ENCODE peak calls at places on chromosomes 7 and 10, in eight cellular contexts. One of them, this sample, is unnamed.

GRCh38 chr10:90985301-90985700 is 64.4 kb upstream of the ANKRD1 start:
- DNase-seq in tibial nerve: no peak
- DNase-seq in sigmoid colon: no peak
- DNase-seq in Peyer's patch: no peak
- DNase-seq in uterus: no peak
- DNase-seq in esophagus squamous epithelium: no peak
- DNase-seq in heart left ventricle: no peak
- DNase-seq in GM12878: no peak
- DNase-seq in this sample: no peak

GRCh38 chr7:139618482-139619366 is 95.2 kb downstream of the CLEC2L start:
- DNase-seq in heart left ventricle: no peak
- DNase-seq in GM12878: no peak
- DNase-seq in sigmoid colon: no peak
- DNase-seq in esophagus squamous epithelium: no peak
- DNase-seq in Peyer's patch: peak; percentile 32
- DNase-seq in uterus: peak; percentile 31
- DNase-seq in tibial nerve: peak; percentile 49
- DNase-seq in this sample: no peak

GRCh38 chr10:127071126-127071525 is 125.3 kb downstream of the INSYN2A start:
- DNase-seq in Peyer's patch: no peak
- DNase-seq in esophagus squamous epithelium: no peak
- DNase-seq in heart left ventricle: no peak
- DNase-seq in GM12878: no peak
- DNase-seq in sigmoid colon: no peak
- DNase-seq in uterus: no peak
- DNase-seq in tibial nerve: no peak
- DNase-seq in this sample: no peak

GRCh38 chr10:13943735-13944398 is 357.1 kb downstream of the PRPF18 start:
- DNase-seq in uterus: no peak
- DNase-seq in Peyer's patch: no peak
- DNase-seq in tibial nerve: no peak
- DNase-seq in heart left ventricle: no peak
- DNase-seq in esophagus squamous epithelium: no peak
- DNase-seq in GM12878: no peak
- DNase-seq in sigmoid colon: no peak
- DNase-seq in this sample: no peak

GRCh38 chr7:74030861-74031260 is 2.9 kb downstream of the ELN start:
- DNase-seq in uterus: no peak
- DNase-seq in tibial nerve: no peak
- DNase-seq in sigmoid colon: no peak
- DNase-seq in GM12878: no peak
- DNase-seq in esophagus squamous epithelium: no peak
- DNase-seq in Peyer's patch: no peak
- DNase-seq in heart left ventricle: no peak
- DNase-seq in this sample: no peak

GRCh38 chr7:36315309-36315948 is 74.2 kb upstream of the ANLN start:
- DNase-seq in uterus: no peak
- DNase-seq in Peyer's patch: no peak
- DNase-seq in GM12878: no peak
- DNase-seq in sigmoid colon: no peak
- DNase-seq in heart left ventricle: no peak
- DNase-seq in esophagus squamous epithelium: no peak
- DNase-seq in tibial nerve: no peak
- DNase-seq in this sample: no peak

GRCh38 chr7:106693659-106694353 is 32.8 kb upstream of the CCDC71L start:
- DNase-seq in esophagus squamous epithelium: no peak
- DNase-seq in sigmoid colon: no peak
- DNase-seq in uterus: no peak
- DNase-seq in tibial nerve: no peak
- DNase-seq in Peyer's patch: no peak
- DNase-seq in heart left ventricle: no peak
- DNase-seq in GM12878: no peak
- DNase-seq in this sample: no peak

GRCh38 chr10:102484021-102484420 is 18.5 kb downstream of the ACTR1A start:
- DNase-seq in uterus: no peak
- DNase-seq in tibial nerve: no peak
- DNase-seq in GM12878: no peak
- DNase-seq in sigmoid colon: no peak
- DNase-seq in Peyer's patch: no peak
- DNase-seq in esophagus squamous epithelium: no peak
- DNase-seq in heart left ventricle: no peak
- DNase-seq in this sample: no peak

GRCh38 chr10:89644691-89644966 is 413 bp downstream of the PANK1 start:
- DNase-seq in GM12878: no peak
- DNase-seq in esophagus squamous epithelium: no peak
- DNase-seq in sigmoid colon: no peak
- DNase-seq in uterus: no peak
- DNase-seq in tibial nerve: no peak
- DNase-seq in Peyer's patch: peak; percentile 27
- DNase-seq in heart left ventricle: peak; percentile 45
- DNase-seq in this sample: no peak

GRCh38 chr10:33566001-33566400 is 231.5 kb upstream of the NRP1 start:
- DNase-seq in esophagus squamous epithelium: no peak
- DNase-seq in GM12878: no peak
- DNase-seq in heart left ventricle: no peak
- DNase-seq in tibial nerve: no peak
- DNase-seq in Peyer's patch: no peak
- DNase-seq in uterus: no peak
- DNase-seq in sigmoid colon: no peak
- DNase-seq in this sample: no peak

GRCh38 chr7:150959739-150960734 is 18.1 kb downstream of the KCNH2 start:
- DNase-seq in GM12878: no peak
- DNase-seq in uterus: no peak
- DNase-seq in Peyer's patch: no peak
- DNase-seq in tibial nerve: no peak
- DNase-seq in heart left ventricle: no peak
- DNase-seq in esophagus squamous epithelium: no peak
- DNase-seq in sigmoid colon: no peak
- DNase-seq in this sample: no peak

GRCh38 chr7:49174396-49174795 is 250.0 kb downstream of the CDC14C start:
- DNase-seq in sigmoid colon: no peak
- DNase-seq in uterus: no peak
- DNase-seq in heart left ventricle: no peak
- DNase-seq in GM12878: no peak
- DNase-seq in Peyer's patch: no peak
- DNase-seq in esophagus squamous epithelium: no peak
- DNase-seq in tibial nerve: no peak
- DNase-seq in this sample: no peak

GRCh38 chr7:30887464-30887872 is 24.2 kb upstream of the AQP1 start:
- DNase-seq in tibial nerve: no peak
- DNase-seq in Peyer's patch: no peak
- DNase-seq in GM12878: no peak
- DNase-seq in uterus: no peak
- DNase-seq in sigmoid colon: no peak
- DNase-seq in esophagus squamous epithelium: no peak
- DNase-seq in heart left ventricle: no peak
- DNase-seq in this sample: no peak

GRCh38 chr7:4018917-4019316 is 663.2 kb upstream of the FOXK1 start:
- DNase-seq in sigmoid colon: no peak
- DNase-seq in esophagus squamous epithelium: no peak
- DNase-seq in tibial nerve: no peak
- DNase-seq in uterus: no peak
- DNase-seq in GM12878: no peak
- DNase-seq in heart left ventricle: no peak
- DNase-seq in Peyer's patch: no peak
- DNase-seq in this sample: no peak

GRCh38 chr7:29442146-29442545 is 121.5 kb upstream of the PRR15 start:
- DNase-seq in esophagus squamous epithelium: no peak
- DNase-seq in heart left ventricle: no peak
- DNase-seq in GM12878: no peak
- DNase-seq in uterus: no peak
- DNase-seq in Peyer's patch: no peak
- DNase-seq in sigmoid colon: no peak
- DNase-seq in tibial nerve: no peak
- DNase-seq in this sample: no peak

GRCh38 chr7:68507644-68508043 is 1090.6 kb upstream of the AUTS2 start:
- DNase-seq in Peyer's patch: no peak
- DNase-seq in tibial nerve: no peak
- DNase-seq in GM12878: no peak
- DNase-seq in esophagus squamous epithelium: no peak
- DNase-seq in uterus: no peak
- DNase-seq in sigmoid colon: no peak
- DNase-seq in heart left ventricle: no peak
- DNase-seq in this sample: no peak

GRCh38 chr10:46534828-46535524 is 21.5 kb downstream of the GPRIN2 start:
- DNase-seq in tibial nerve: no peak
- DNase-seq in Peyer's patch: no peak
- DNase-seq in heart left ventricle: no peak
- DNase-seq in sigmoid colon: peak; percentile 54
- DNase-seq in uterus: no peak
- DNase-seq in esophagus squamous epithelium: no peak
- DNase-seq in GM12878: no peak
- DNase-seq in this sample: peak; percentile 35

GRCh38 chr7:24980695-24981543 is 941 bp upstream of the OSBPL3 start:
- DNase-seq in GM12878: no peak
- DNase-seq in heart left ventricle: peak; percentile 21
- DNase-seq in esophagus squamous epithelium: peak; percentile 22
- DNase-seq in tibial nerve: peak; percentile 5
- DNase-seq in Peyer's patch: peak; percentile 57
- DNase-seq in sigmoid colon: peak; percentile 67
- DNase-seq in uterus: peak; percentile 18
- DNase-seq in this sample: no peak

GRCh38 chr7:24982917-24983316 is 2.9 kb upstream of the OSBPL3 start:
- DNase-seq in uterus: no peak
- DNase-seq in heart left ventricle: no peak
- DNase-seq in tibial nerve: no peak
- DNase-seq in Peyer's patch: no peak
- DNase-seq in esophagus squamous epithelium: no peak
- DNase-seq in GM12878: no peak
- DNase-seq in sigmoid colon: no peak
- DNase-seq in this sample: no peak

GRCh38 chr7:24979470-24979862 is 512 bp downstream of the OSBPL3 start:
- DNase-seq in heart left ventricle: peak; percentile 65
- DNase-seq in tibial nerve: peak; percentile 24
- DNase-seq in esophagus squamous epithelium: peak; percentile 13
- DNase-seq in uterus: peak; percentile 39
- DNase-seq in GM12878: no peak
- DNase-seq in Peyer's patch: peak; percentile 87
- DNase-seq in sigmoid colon: peak; percentile 75
- DNase-seq in this sample: no peak

GRCh38 chr7:24979863-24980694 is at the start of gene OSBPL3:
- DNase-seq in esophagus squamous epithelium: peak; percentile 78
- DNase-seq in tibial nerve: peak; percentile 95
- DNase-seq in Peyer's patch: peak; percentile 95
- DNase-seq in GM12878: peak; percentile 78
- DNase-seq in uterus: peak; percentile 95
- DNase-seq in sigmoid colon: peak; percentile 97
- DNase-seq in heart left ventricle: peak; percentile 96
- DNase-seq in this sample: peak; percentile 94

DNA sequence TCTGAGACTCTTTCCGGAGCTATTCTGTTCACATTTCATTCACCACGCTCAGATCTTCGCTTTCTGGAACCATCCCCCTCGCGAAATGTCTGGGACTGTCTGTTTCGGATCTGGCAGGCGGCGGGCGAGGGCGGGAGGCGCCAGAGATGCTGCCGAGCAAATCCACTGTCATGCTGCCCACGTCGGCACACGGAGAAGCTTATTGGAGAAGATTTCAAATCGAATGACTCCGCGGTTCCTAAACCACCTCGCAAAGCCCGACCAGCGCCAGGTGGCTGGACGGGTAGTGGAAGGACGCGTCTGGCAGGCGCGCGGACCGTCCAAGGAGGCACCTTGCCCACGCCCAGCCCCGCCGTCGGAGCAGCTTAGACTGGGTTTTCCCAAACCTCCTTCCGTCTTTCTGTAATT is 1.6 kb upstream of the OSBPL3 start:
- DNase-seq in sigmoid colon: peak; percentile 75
- DNase-seq in uterus: peak; percentile 44
- DNase-seq in Peyer's patch: peak; percentile 60
- DNase-seq in esophagus squamous epithelium: no peak
- DNase-seq in GM12878: no peak
- DNase-seq in tibial nerve: peak; percentile 58
- DNase-seq in heart left ventricle: peak; percentile 46
- DNase-seq in this sample: peak; percentile 59
- TF ChIP-seq POLR2A in sigmoid colon: no peak
- TF ChIP-seq POLR2A in uterus: no peak
- TF ChIP-seq POLR2A in Peyer's patch: no peak
- TF ChIP-seq POLR2A in esophagus squamous epithelium: no peak
- TF ChIP-seq POLR2A in GM12878: peak; percentile 17
- TF ChIP-seq POLR2A in tibial nerve: no peak
- TF ChIP-seq POLR2A in heart left ventricle: no peak
- TF ChIP-seq POLR2A in this sample: no peak

GRCh38 chr10:96022739-96023138 is 20.6 kb upstream of the CCNJ start:
- DNase-seq in GM12878: no peak
- DNase-seq in sigmoid colon: no peak
- DNase-seq in esophagus squamous epithelium: no peak
- DNase-seq in heart left ventricle: no peak
- DNase-seq in uterus: no peak
- DNase-seq in Peyer's patch: no peak
- DNase-seq in tibial nerve: no peak
- DNase-seq in this sample: no peak
- TF ChIP-seq POLR2A in GM12878: no peak
- TF ChIP-seq POLR2A in sigmoid colon: no peak
- TF ChIP-seq POLR2A in esophagus squamous epithelium: no peak
- TF ChIP-seq POLR2A in heart left ventricle: no peak
- TF ChIP-seq POLR2A in uterus: no peak
- TF ChIP-seq POLR2A in Peyer's patch: no peak
- TF ChIP-seq POLR2A in tibial nerve: no peak
- TF ChIP-seq POLR2A in this sample: no peak

GRCh38 chr7:7808156-7808555 is 89.7 kb upstream of the RPA3 start:
- DNase-seq in esophagus squamous epithelium: no peak
- DNase-seq in uterus: no peak
- DNase-seq in GM12878: no peak
- DNase-seq in tibial nerve: no peak
- DNase-seq in Peyer's patch: no peak
- DNase-seq in sigmoid colon: no peak
- DNase-seq in heart left ventricle: no peak
- DNase-seq in this sample: no peak
- TF ChIP-seq POLR2A in esophagus squamous epithelium: no peak
- TF ChIP-seq POLR2A in uterus: no peak
- TF ChIP-seq POLR2A in GM12878: no peak
- TF ChIP-seq POLR2A in tibial nerve: no peak
- TF ChIP-seq POLR2A in Peyer's patch: no peak
- TF ChIP-seq POLR2A in sigmoid colon: no peak
- TF ChIP-seq POLR2A in heart left ventricle: no peak
- TF ChIP-seq POLR2A in this sample: no peak

DNA sequence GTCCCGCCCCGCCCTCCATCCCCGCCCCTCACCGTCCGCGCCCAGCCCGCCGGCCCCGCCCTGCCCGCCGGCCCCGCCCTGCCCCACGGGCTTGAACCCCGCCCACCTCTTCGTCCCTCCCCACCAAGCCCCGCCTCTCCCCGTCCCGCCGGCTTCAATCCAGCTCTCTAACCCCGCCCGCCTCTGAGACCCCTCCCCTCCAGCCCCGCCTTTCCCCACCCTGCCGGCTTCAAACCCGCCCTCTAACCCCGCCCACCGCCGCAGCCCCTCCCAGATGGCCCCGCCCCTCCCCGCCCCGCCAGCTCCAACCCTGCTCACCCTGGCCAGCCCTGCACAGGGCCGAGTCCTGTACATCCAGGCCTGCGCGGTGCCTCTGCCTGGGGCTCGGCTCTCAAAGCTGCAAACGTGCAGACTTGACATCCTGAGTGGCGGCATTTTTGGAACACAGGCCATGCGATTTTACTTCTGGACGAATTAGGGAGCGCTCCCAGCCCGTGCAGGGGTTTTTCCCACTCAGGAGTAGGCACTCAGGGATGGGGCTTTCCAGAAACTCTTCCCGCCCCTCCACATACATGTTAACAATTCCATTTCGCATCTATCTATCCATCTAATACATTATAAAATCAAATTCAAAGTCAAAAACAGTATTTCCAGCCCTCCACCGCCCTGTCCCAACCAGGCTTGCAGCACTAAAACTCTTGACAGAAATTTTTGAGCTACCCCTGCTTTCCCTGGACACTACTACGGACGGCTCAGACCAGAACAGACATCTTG is 475 bp upstream of the NMT2 start:
- DNase-seq in esophagus squamous epithelium: peak; percentile 79
- DNase-seq in heart left ventricle: peak; percentile 98
- DNase-seq in GM12878: peak; percentile 48
- DNase-seq in uterus: peak; percentile 94
- DNase-seq in sigmoid colon: peak; percentile 99
- DNase-seq in Peyer's patch: peak; percentile 98
- DNase-seq in tibial nerve: peak; percentile 96
- DNase-seq in this sample: peak; percentile 90
- TF ChIP-seq POLR2A in esophagus squamous epithelium: no peak
- TF ChIP-seq POLR2A in heart left ventricle: peak; percentile 73
- TF ChIP-seq POLR2A in GM12878: no peak
- TF ChIP-seq POLR2A in uterus: peak; percentile 16
- TF ChIP-seq POLR2A in sigmoid colon: no peak
- TF ChIP-seq POLR2A in Peyer's patch: peak; percentile 24
- TF ChIP-seq POLR2A in tibial nerve: peak; percentile 41
- TF ChIP-seq POLR2A in this sample: no peak

This sample was measured in breast epithelium.